ENCODE peak calls at places on chromosomes 1 and 21, in five cellular contexts. C, K, V, D and P are unnamed samples.
A peak's percentile ranks its signal among the peaks of the same experiment; 100 is the strongest.

GRCh38 chr1:177103005-177103404 is 61.5 kb downstream of the ASTN1 start:
- DNase-seq in C (no peak), K (no peak), V (no peak), D (no peak), P (no peak)

GRCh38 chr1:112397051-112397471 is 1.0 kb downstream of the CTTNBP2NL start:
- DNase-seq in C (no peak), K (no peak), V (no peak), D (no peak), P (no peak)

GRCh38 chr1:12188115-12188514 is 21.3 kb downstream of the TNFRSF1B start:
- DNase-seq in C (no peak), K (no peak), V (peak; percentile 52), D (no peak), P (peak; percentile 61)

GRCh38 chr1:104780470-104781078 is 1030.9 kb downstream of the AMY1C start:
- DNase-seq in C (peak; percentile 24), K (no peak), V (peak; percentile 19), D (no peak), P (peak; percentile 62)

GRCh38 chr1:2233997-2234761 is 6.1 kb downstream of the SKI start:
- DNase-seq in C (no peak), K (no peak), V (peak; percentile 93), D (no peak), P (peak; percentile 10)

GRCh38 chr1:218775476-218776170 is 398.1 kb upstream of the LYPLAL1 start:
- DNase-seq in C (no peak), K (no peak), V (no peak), D (no peak), P (no peak)

GRCh38 chr1:157001304-157001703 is 44.2 kb downstream of the ARHGEF11 start:
- DNase-seq in C (no peak), K (no peak), V (no peak), D (no peak), P (no peak)

GRCh38 chr1:61956012-61956645 is 213.8 kb downstream of the PATJ start:
- DNase-seq in C (no peak), K (no peak), V (no peak), D (no peak), P (no peak)

GRCh38 chr1:155080250-155081228 is 1.9 kb downstream of the EFNA3 start:
- DNase-seq in C (peak; percentile 63), K (no peak), V (no peak), D (no peak), P (peak; percentile 98)

GRCh38 chr1:241598234-241598633 is 41.9 kb downstream of the CHML start:
- DNase-seq in C (no peak), K (no peak), V (no peak), D (peak; percentile 16), P (no peak)

GRCh38 chr21:16589499-16589898 is 859.7 kb downstream of the USP25 start:
- DNase-seq in C (no peak), K (no peak), V (no peak), D (no peak), P (no peak)

GRCh38 chr1:183670169-183670568 is 17.1 kb upstream of the APOBEC4 start:
- DNase-seq in C (no peak), K (no peak), V (no peak), D (no peak), P (no peak)

GRCh38 chr21:35326677-35327076 is 277.6 kb upstream of the RUNX1 start:
- DNase-seq in C (no peak), K (no peak), V (no peak), D (no peak), P (no peak)

GRCh38 chr21:35321322-35322200 is 272.5 kb upstream of the RUNX1 start:
- DNase-seq in C (no peak), K (no peak), V (no peak), D (no peak), P (no peak)

GRCh38 chr21:35323947-35324346 is 274.8 kb upstream of the RUNX1 start:
- DNase-seq in C (no peak), K (no peak), V (no peak), D (no peak), P (no peak)

GRCh38 chr21:35325953-35326352 is 276.9 kb upstream of the RUNX1 start:
- DNase-seq in C (no peak), K (no peak), V (no peak), D (no peak), P (no peak)

DNA sequence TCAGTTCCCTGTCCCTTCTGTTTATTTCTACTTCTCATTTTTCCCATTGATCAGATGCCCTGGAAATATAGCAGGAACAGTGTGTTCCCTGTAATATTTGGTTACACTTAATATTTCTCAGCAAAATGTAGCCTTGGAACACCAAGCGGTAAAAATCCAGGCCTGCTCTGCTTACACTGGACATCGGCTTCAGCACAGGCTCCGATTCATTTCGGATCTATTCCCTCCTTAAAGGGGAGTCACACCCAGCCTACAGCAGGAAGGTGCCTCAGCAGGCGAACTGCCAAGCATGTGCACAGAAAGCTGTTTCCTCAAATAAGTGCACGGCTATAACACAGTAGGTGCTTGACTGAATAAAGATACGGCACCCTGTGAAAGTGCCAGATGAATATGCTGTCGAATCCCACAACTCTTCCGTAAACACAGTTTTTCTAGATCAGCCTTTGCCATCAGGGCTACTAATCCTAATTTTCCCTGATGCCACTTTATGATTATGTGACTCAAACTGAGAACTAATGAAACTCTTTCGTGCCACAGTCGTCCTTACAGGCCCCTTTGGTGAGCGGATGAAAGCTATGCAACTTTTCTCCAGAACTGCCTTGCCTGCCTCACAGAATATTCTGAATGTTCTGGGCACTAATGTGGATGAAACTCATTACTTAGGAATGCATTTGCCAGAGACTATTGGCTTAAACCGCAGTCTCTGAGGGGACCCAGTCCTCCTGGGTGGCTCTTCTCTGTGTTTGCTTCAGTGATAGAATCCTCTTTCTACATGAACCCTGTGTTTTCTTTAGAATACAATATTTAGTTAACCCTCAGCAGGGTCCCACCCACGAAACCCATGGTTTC is 275.5 kb upstream of the RUNX1 start:
- DNase-seq in C (no peak), K (no peak), V (no peak), D (no peak), P (no peak)
- H3K4me2 ChIP-seq in C (no peak overlapping the region), K (peak overlapping the region; percentile 37), V (no peak overlapping the region), D (no peak overlapping the region), P (no peak overlapping the region)

GRCh38 chr1:90711696-90712095 is 5.4 kb downstream of the BARHL2 start:
- DNase-seq in C (no peak), K (no peak), V (no peak), D (no peak), P (peak; percentile 61)
- TF ChIP-seq EZH2 in C (no peak), K (no peak), V (no peak), D (no peak), P (no peak)

GRCh38 chr21:34688145-34688544 is 19.4 kb downstream of the CLIC6 start:
- DNase-seq in C (peak; percentile 55), K (peak; percentile 15), V (no peak), D (no peak), P (peak; percentile 84)
- TF ChIP-seq REST in C (no peak), K (no peak), V (no peak), D (no peak), P (no peak)

DNA sequence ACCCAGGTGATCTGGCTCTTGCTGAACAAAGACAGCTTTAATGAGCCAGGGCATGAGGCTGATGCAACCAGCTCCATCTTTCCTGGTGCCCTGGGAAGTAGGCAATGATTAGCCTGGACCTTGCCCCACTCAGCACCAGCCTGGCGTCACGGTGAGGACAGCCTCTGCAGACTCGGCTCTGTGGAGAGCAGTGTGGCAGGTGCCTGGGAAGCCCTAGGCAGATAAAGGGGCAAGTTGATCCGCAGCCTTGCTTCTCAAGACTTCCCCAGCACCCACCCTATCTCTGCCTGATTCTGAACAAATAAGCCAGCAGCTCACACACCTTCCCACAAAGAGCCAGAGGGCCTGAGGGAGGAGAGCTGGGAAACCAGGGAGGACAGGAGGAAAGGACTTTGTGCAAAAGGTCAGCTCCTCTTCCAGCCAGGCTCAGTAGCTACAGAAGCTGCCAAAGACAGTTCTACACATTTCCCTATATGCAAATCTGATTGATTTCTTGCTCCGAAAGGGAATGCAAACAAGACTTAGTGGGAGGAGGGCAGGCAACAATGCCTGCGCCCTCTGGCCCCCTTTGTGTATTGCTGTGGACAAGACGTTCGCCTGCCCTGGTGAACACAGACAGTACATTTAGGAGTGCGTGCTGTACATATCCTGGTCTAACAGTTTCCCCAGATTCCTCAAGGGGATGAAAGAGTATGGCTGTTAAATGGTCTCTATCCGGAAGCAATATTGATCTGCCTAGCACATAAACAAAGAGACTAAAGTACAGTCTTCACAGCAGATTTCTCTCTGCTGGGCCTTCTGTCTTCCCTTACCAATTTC is 63.8 kb downstream of the BCAR3 start:
- DNase-seq in C (no peak), K (no peak), V (peak; percentile 94), D (no peak), P (no peak)
- H3K4me2 ChIP-seq in C (no peak overlapping the region), K (peak overlapping the region; percentile 62), V (peak overlapping the region; percentile 89), D (no peak overlapping the region), P (peak overlapping the region; percentile 1)

GRCh38 chr1:923131-923990 is at the start of gene SAMD11:
- DNase-seq in C (peak; percentile 82), K (peak; percentile 54), V (peak; percentile 40), D (no peak), P (peak; percentile 71)
- TF ChIP-seq EZH2 in C (no peak), K (no peak), V (peak; percentile 31), D (no peak), P (peak; percentile 73)